ENCODE peak calls at places on chromosomes 16 and 17, in four cellular contexts. K, V, X and H are unnamed samples.

GRCh38 chr16:425740-426114 is 278 bp downstream of the RAB11FIP3 start:
- DNase-seq in K (no peak), V (no peak), X (no peak), H (no peak)

GRCh38 chr17:75838410-75838809 is 5.8 kb downstream of the UNC13D start:
- DNase-seq in K (no peak), V (no peak), X (no peak), H (no peak)

GRCh38 chr17:752620-753219 is 656 bp upstream of the GEMIN4 start:
- DNase-seq in K (no peak), V (peak; percentile 18), X (peak; percentile 81), H (peak; percentile 38)

GRCh38 chr17:57666198-57666870 is 78.8 kb downstream of the CCDC182 start:
- DNase-seq in K (no peak), V (no peak), X (peak; percentile 11), H (no peak)

GRCh38 chr17:7579001-7579838 is at the start of gene CD68:
- DNase-seq in K (no peak), V (peak; percentile 64), X (peak; percentile 91), H (no peak)

GRCh38 chr17:28612531-28612930 is 1.5 kb downstream of the RSKR start:
- DNase-seq in K (no peak), V (no peak), X (no peak), H (no peak)

GRCh38 chr17:34892864-34893263 is 68.4 kb downstream of the CCT6B start:
- DNase-seq in K (no peak), V (peak; percentile 2), X (no peak), H (peak; percentile 69)

GRCh38 chr17:33498069-33498468 is 205.0 kb upstream of the ASIC2 start:
- DNase-seq in K (no peak), V (no peak), X (no peak), H (no peak)

GRCh38 chr16:66886346-66886745 is 6.0 kb downstream of the PDP2 start:
- DNase-seq in K (no peak), V (no peak), X (no peak), H (no peak)

GRCh38 chr17:7549401-7550055 is 670 bp downstream of the TNFSF12 start:
- DNase-seq in K (no peak), V (no peak), X (no peak), H (peak; percentile 23)

GRCh38 chr17:38897176-38897575 is 27.3 kb downstream of the LASP1 start:
- DNase-seq in K (no peak), V (peak; percentile 46), X (no peak), H (no peak)

GRCh38 chr16:88376835-88377726 is 5.7 kb upstream of the ZNF469 start:
- DNase-seq in K (no peak), V (peak; percentile 46), X (no peak), H (no peak)